ENCODE peak calls at places on chromosomes 11 and 22, in seven cellular contexts. J is IMR-90, O is PC-9, E is astrocyte, M is neural progenitor cell, N is GM23338, H is OCI-LY7. L is an unnamed sample.

GRCh38 chr11:133945087-133945974 is 11.4 kb downstream of the IGSF9B start:
- DNase-seq in J (peak; percentile 14), O (no peak), E (peak; percentile 64), M (no peak), N (no peak), H (no peak), L (no peak)

GRCh38 chr11:67195971-67196418 is 70.3 kb upstream of the GRK2 start:
- DNase-seq in J (peak; percentile 23), O (no peak), E (peak; percentile 67), M (peak; percentile 5), N (peak; percentile 28), H (no peak), L (no peak)

GRCh38 chr11:2307733-2308331 is 6.0 kb downstream of the TSPAN32 start:
- DNase-seq in J (no peak), O (no peak), E (no peak), M (no peak), N (no peak), H (no peak), L (no peak)

GRCh38 chr11:66426314-66426713 is 5.5 kb downstream of the NPAS4 start:
- DNase-seq in J (no peak), O (no peak), E (no peak), M (no peak), N (no peak), H (no peak), L (no peak)

GRCh38 chr11:42762348-42762747 is 549.4 kb upstream of the API5 start:
- DNase-seq in J (no peak), O (no peak), E (no peak), M (peak; percentile 44), N (no peak), H (no peak), L (no peak)

GRCh38 chr11:27388001-27388400 is 25.0 kb upstream of the CCDC34 start:
- DNase-seq in J (no peak), O (no peak), E (no peak), M (no peak), N (no peak), H (no peak), L (no peak)

GRCh38 chr11:94002226-94002625 is 18.9 kb upstream of the HEPHL1 start:
- DNase-seq in J (peak; percentile 44), O (no peak), E (peak; percentile 77), M (no peak), N (no peak), H (no peak), L (no peak)

GRCh38 chr22:44024288-44024908 is at the start of gene PARVB:
- DNase-seq in J (no peak), O (no peak), E (no peak), M (peak; percentile 45), N (peak; percentile 42), H (no peak), L (no peak)

GRCh38 chr11:2122222-2122906 is 16.8 kb downstream of the IGF2 start:
- DNase-seq in J (peak; percentile 33), O (peak; percentile 35), E (peak; percentile 43), M (no peak), N (no peak), H (no peak), L (no peak)

GRCh38 chr11:20337526-20338154 is 25.9 kb upstream of the HTATIP2 start:
- DNase-seq in J (peak; percentile 11), O (no peak), E (peak; percentile 12), M (peak; percentile 81), N (peak; percentile 68), H (peak; percentile 4), L (no peak)

GRCh38 chr22:11066458-11067285 is 4461.3 kb upstream of the OR11H1 start:
- DNase-seq in J (no peak), O (no peak), E (no peak), M (no peak), N (no peak), H (no peak), L (no peak)

GRCh38 chr11:85718126-85718943 is 32.3 kb upstream of the CCDC89 start:
- DNase-seq in J (peak; percentile 28), O (no peak), E (no peak), M (no peak), N (no peak), H (no peak), L (no peak)
- H2AFZ ChIP-seq in J (peak overlapping the region; percentile 77), O (no peak overlapping the region), E (peak overlapping the region; percentile 11), M (peak overlapping the region; percentile 33), N (peak overlapping the region; percentile 3), H (no peak overlapping the region), L (no peak overlapping the region)

DNA sequence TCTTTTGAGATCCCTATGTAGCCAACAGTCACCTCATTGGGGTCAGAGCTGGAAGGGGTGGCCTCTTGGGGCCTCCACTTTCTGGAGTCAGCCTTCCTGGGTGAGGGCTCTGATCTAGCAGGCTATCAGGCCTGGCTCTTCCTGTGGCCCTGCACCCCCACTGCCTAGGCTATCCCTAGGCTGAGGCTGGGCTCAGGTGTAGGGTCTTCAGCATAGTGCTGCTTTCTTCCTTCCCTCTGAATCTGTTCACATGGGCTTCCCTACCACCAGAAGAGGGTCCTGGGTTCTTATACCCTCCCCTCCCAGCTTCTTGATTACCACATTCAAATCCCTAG is 456 bp upstream of the SPI1 start:
- DNase-seq in J (no peak), O (no peak), E (no peak), M (no peak), N (no peak), H (no peak), L (no peak)
- H2AFZ ChIP-seq in J (no peak overlapping the region), O (no peak overlapping the region), E (no peak overlapping the region), M (no peak overlapping the region), N (peak overlapping the region; percentile 99), H (peak overlapping the region; percentile 26), L (no peak overlapping the region)

GRCh38 chr11:86091566-86091965 is 22.7 kb upstream of the PICALM start:
- DNase-seq in J (peak; percentile 82), O (no peak), E (peak; percentile 88), M (no peak), N (no peak), H (no peak), L (no peak)
- H2AFZ ChIP-seq in J (peak overlapping the region; percentile 58), O (no peak overlapping the region), E (peak overlapping the region; percentile 60), M (no peak overlapping the region), N (no peak overlapping the region), H (no peak overlapping the region), L (peak overlapping the region; percentile 50)

DNA sequence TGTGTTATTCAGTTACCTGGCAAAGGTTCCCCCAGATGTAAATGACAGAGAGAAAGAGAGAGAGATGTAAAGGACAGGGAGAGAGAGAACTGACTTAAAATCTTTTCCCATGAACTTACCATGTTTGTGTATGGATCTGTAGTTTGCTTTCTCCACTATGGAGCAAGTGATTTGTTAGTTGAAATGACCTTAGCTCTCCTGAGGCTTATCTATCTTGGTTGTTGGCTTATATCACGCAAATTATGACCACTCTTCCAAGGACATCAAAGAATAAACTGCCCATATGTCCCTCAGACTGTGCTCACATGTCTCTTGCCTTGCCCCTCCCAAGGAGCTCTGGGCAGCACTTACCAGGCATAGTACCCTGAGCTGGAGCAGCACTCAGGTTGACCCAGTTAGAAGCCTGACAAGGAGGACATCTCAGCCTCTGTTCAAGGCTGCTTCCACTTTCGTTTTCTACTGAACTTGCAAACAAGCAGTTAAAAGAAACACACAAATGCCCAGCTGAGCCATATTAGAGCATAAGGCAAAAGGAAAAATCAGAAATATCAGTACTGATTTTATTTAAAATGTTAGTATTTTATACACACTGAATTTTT is 95.2 kb upstream of the RCN1 start:
- DNase-seq in J (peak; percentile 19), O (no peak), E (no peak), M (no peak), N (no peak), H (peak; percentile 1), L (no peak)
- H2AFZ ChIP-seq in J (no peak overlapping the region), O (peak overlapping the region; percentile 39), E (no peak overlapping the region), M (no peak overlapping the region), N (peak overlapping the region; percentile 52), H (no peak overlapping the region), L (no peak overlapping the region)

GRCh38 chr11:6646631-6647281 is 8.9 kb downstream of the DCHS1 start:
- DNase-seq in J (peak; percentile 60), O (no peak), E (no peak), M (no peak), N (peak; percentile 29), H (peak; percentile 73), L (no peak)
- H2AFZ ChIP-seq in J (peak overlapping the region; percentile 83), O (no peak overlapping the region), E (peak overlapping the region; percentile 26), M (peak overlapping the region; percentile 50), N (peak overlapping the region; percentile 63), H (peak overlapping the region; percentile 88), L (no peak overlapping the region)

GRCh38 chr22:23402275-23403151 is 177.6 kb downstream of the IGLL1 start:
- DNase-seq in J (peak; percentile 19), O (no peak), E (peak; percentile 15), M (peak; percentile 93), N (peak; percentile 88), H (peak; percentile 86), L (peak; percentile 11)
- H2AFZ ChIP-seq in J (peak overlapping the region; percentile 75), O (no peak overlapping the region), E (peak overlapping the region; percentile 75), M (peak overlapping the region; percentile 93), N (peak overlapping the region; percentile 90), H (peak overlapping the region; percentile 42), L (peak overlapping the region; percentile 65)

L was measured in keratinocyte.